ENCODE peak calls at places on chromosomes 7 and 10, in five cellular contexts. I is heart right ventricle, X is stomach, V is PC-3, Q is IMR-90. K is an unnamed sample. For H3K4me1, the result is how much of the 10 kb centered on the place peaks cover.

GRCh38 chr7:41156268-41156667 is 546.6 kb downstream of the INHBA start:
- DNase-seq in I (no peak), X (no peak), V (peak), Q (peak), K (no peak)

GRCh38 chr10:31768467-31768866 is 160.2 kb downstream of the ARHGAP12 start:
- DNase-seq in I (no peak), X (no peak), V (peak), Q (peak), K (no peak)

GRCh38 chr7:103487419-103487818 is 41.4 kb upstream of the SLC26A5 start:
- DNase-seq in I (no peak), X (no peak), V (peak), Q (no peak), K (no peak)

GRCh38 chr7:126957443-126957842 is 295.3 kb downstream of the GRM8 start:
- DNase-seq in I (no peak), X (no peak), V (no peak), Q (no peak), K (no peak)

GRCh38 chr7:4204530-4205165 is 477.4 kb upstream of the FOXK1 start:
- DNase-seq in I (no peak), X (no peak), V (no peak), Q (no peak), K (no peak)

GRCh38 chr7:77866370-77866769 is 67.8 kb downstream of the PHTF2 start:
- DNase-seq in I (no peak), X (no peak), V (no peak), Q (peak), K (no peak)

GRCh38 chr10:43043342-43043772 is 33.5 kb upstream of the RET start:
- DNase-seq in I (no peak), X (no peak), V (no peak), Q (no peak), K (peak)

GRCh38 chr7:157096286-157097055 is 42.3 kb upstream of the UBE3C start:
- DNase-seq in I (no peak), X (no peak), V (no peak), Q (no peak), K (no peak)

GRCh38 chr7:157692156-157693011 is 355.6 kb downstream of the DNAJB6 start:
- DNase-seq in I (no peak), X (no peak), V (no peak), Q (no peak), K (peak)

GRCh38 chr10:5968681-5969453 is 8.5 kb downstream of the IL15RA start:
- DNase-seq in I (no peak), X (peak), V (no peak), Q (no peak), K (peak)

GRCh38 chr10:32952094-32952493 is 5.9 kb downstream of the ITGB1 start:
- DNase-seq in I (no peak), X (no peak), V (no peak), Q (no peak), K (no peak)

GRCh38 chr7:41544241-41544640 is 158.6 kb downstream of the INHBA start:
- DNase-seq in I (no peak), X (no peak), V (no peak), Q (peak), K (no peak)

GRCh38 chr7:90178592-90179279 is 24.5 kb downstream of the STEAP1 start:
- DNase-seq in I (no peak), X (no peak), V (peak), Q (peak), K (no peak)

GRCh38 chr7:105249216-105249615 is 139.5 kb downstream of the SRPK2 start:
- DNase-seq in I (no peak), X (no peak), V (no peak), Q (peak), K (no peak)

GRCh38 chr10:30645340-30645827 is 15.8 kb upstream of the LYZL2 start:
- DNase-seq in I (peak), X (no peak), V (peak), Q (peak), K (peak)

GRCh38 chr7:93890041-93890463 is 501 bp downstream of the TFPI2 start:
- DNase-seq in I (peak), X (no peak), V (peak), Q (peak), K (peak)

GRCh38 chr10:86857097-86857825 is 100.2 kb downstream of the MMRN2 start:
- DNase-seq in I (no peak), X (no peak), V (peak), Q (peak), K (no peak)

GRCh38 chr10:1289591-1289990 is 233.4 kb downstream of the WDR37 start:
- DNase-seq in I (no peak), X (no peak), V (no peak), Q (no peak), K (no peak)

GRCh38 chr10:58070964-58071363 is 196.7 kb downstream of the IPMK start:
- DNase-seq in I (no peak), X (no peak), V (no peak), Q (no peak), K (no peak)

GRCh38 chr7:147014596-147014995 is 898.0 kb downstream of the CNTNAP2 start:
- DNase-seq in I (no peak), X (no peak), V (no peak), Q (no peak), K (no peak)

GRCh38 chr7:130955560-130955919 is 221.5 kb upstream of the KLF14 start:
- DNase-seq in I (no peak), X (no peak), V (no peak), Q (no peak), K (no peak)

GRCh38 chr7:10799475-10799874 is 174.2 kb upstream of the PHF14 start:
- DNase-seq in I (no peak), X (no peak), V (no peak), Q (no peak), K (no peak)

GRCh38 chr10:46002916-46003693 is 27.3 kb downstream of the NCOA4 start:
- DNase-seq in I (no peak), X (no peak), V (no peak), Q (peak), K (no peak)

GRCh38 chr7:104584620-104585019 is 256.2 kb downstream of the LHFPL3 start:
- DNase-seq in I (no peak), X (no peak), V (peak), Q (no peak), K (no peak)

GRCh38 chr7:55052726-55053431 is 34.1 kb downstream of the EGFR start:
- DNase-seq in I (no peak), X (no peak), V (no peak), Q (peak), K (peak)

GRCh38 chr7:107998150-107998549 is 4.8 kb downstream of the LAMB1 start:
- DNase-seq in I (no peak), X (no peak), V (peak), Q (no peak), K (no peak)

GRCh38 chr10:13615650-13616049 is 28.9 kb downstream of the PRPF18 start:
- DNase-seq in I (no peak), X (no peak), V (no peak), Q (no peak), K (no peak)

GRCh38 chr10:112951349-112952281 is 1.6 kb downstream of the TCF7L2 start:
- DNase-seq in I (peak), X (peak), V (peak), Q (peak), K (peak)

GRCh38 chr10:71064413-71065118 is 147.8 kb upstream of the UNC5B start:
- DNase-seq in I (no peak), X (no peak), V (peak), Q (no peak), K (no peak)

GRCh38 chr10:33215635-33216034 is 118.8 kb downstream of the NRP1 start:
- DNase-seq in I (no peak), X (no peak), V (no peak), Q (no peak), K (no peak)

GRCh38 chr7:35185908-35186731 is 67.8 kb downstream of the TBX20 start:
- DNase-seq in I (peak), X (no peak), V (no peak), Q (peak), K (peak)

GRCh38 chr7:136023134-136023869 is 46.1 kb upstream of the MTPN start:
- DNase-seq in I (no peak), X (no peak), V (no peak), Q (no peak), K (no peak)

GRCh38 chr7:137882806-137883205 is 36.0 kb upstream of the DGKI start:
- DNase-seq in I (no peak), X (no peak), V (peak), Q (peak), K (no peak)

DNA sequence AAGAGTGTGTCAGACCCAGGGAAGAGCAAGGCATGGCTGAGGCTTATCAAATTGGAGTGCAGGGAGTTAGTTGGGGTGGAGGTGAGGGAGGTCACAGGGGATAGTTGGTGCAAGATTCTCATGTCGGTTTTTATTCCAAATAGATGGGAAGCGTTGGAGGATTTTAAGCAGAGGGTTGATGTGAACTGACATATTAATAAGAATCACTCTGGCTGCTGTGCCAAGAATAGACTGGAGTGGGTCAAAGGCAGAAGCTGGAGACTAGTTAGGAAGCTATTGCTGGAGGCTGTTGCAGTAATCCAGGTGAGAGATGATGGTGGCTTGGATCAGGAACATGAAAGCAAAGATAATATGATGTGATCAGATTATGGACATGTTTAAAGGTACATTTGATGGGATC is 36.5 kb downstream of the LRRC18 start:
- DNase-seq in I (no peak), X (no peak), V (no peak), Q (no peak), K (no peak)
- H3K4me1 ChIP-seq in I (under half), X (under half), V (under half), Q (under half), K (under half)

DNA sequence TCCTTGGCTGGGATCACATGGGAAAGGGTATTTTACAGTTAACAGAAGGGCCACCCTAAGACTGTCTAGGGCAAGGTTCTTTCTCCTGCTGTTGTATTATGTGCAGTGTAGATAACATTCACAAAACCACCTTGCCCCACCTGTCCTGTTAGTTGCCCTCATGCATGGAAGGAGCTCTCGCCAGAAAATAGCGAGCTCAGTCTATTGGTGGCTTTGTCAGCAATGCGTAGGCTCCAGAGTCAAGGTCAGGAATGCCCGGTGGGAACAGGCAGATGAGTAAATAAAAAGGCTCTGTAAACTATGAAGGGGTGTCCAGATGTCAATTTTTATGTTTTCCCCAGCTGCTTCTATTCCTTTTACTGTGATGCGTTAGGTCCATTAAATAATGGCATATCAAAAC is 107.1 kb upstream of the WDR11 start:
- DNase-seq in I (no peak), X (no peak), V (no peak), Q (no peak), K (no peak)
- TF ChIP-seq CTCF in I (no peak), X (no peak), V (no peak), Q (no peak), K (no peak)

GRCh38 chr10:124744047-124744687 is at the start of gene FAM53B:
- DNase-seq in I (peak), X (peak), V (peak), Q (peak), K (peak)

GRCh38 chr10:124743188-124744046 is 761 bp downstream of the FAM53B start:
- DNase-seq in I (peak), X (peak), V (peak), Q (no peak), K (peak)

GRCh38 chr10:124741281-124741921 is 2.8 kb downstream of the FAM53B start:
- DNase-seq in I (peak), X (peak), V (peak), Q (peak), K (peak)

GRCh38 chr10:124741922-124742417 is 2.2 kb downstream of the FAM53B start:
- DNase-seq in I (no peak), X (no peak), V (no peak), Q (no peak), K (no peak)

GRCh38 chr10:124742418-124743187 is 1.6 kb downstream of the FAM53B start:
- DNase-seq in I (no peak), X (no peak), V (peak), Q (no peak), K (peak)
- H3K4me1 ChIP-seq in I (half or more), X (half or more), V (half or more), Q (under half), K (half or more)

GRCh38 chr7:138885383-138886147 is 87.6 kb upstream of the ATP6V0A4 start:
- DNase-seq in I (no peak), X (no peak), V (peak), Q (no peak), K (no peak)
- TF ChIP-seq CTCF in I (no peak), X (no peak), V (peak), Q (no peak), K (no peak)